ENCODE peak calls at places on chromosomes 6 and 20, in eight cellular contexts. R is A673, A is HL-60, T is mesendoderm, Y is neuronal stem cell, O is Panc1, L is caudate nucleus, D is H9. H is an unnamed sample.

GRCh38 chr6:136038531-136038930 is 187.0 kb downstream of the PDE7B start:
- DNase-seq in Y (no peak), D (no peak), L (no peak), O (no peak), T (no peak), R (no peak), A (no peak), H (no peak)

GRCh38 chr6:123520208-123520607 is 116.5 kb downstream of the TRDN start:
- DNase-seq in L (no peak), R (no peak), A (no peak), Y (no peak), T (no peak), O (no peak), D (no peak), H (no peak)

GRCh38 chr6:186221-186965 is 105.9 kb upstream of the DUSP22 start:
- DNase-seq in L (no peak), O (no peak), D (no peak), Y (no peak), T (no peak), R (no peak), A (no peak), H (no peak)

GRCh38 chr20:20549267-20549612 is 163.2 kb downstream of the RALGAPA2 start:
- DNase-seq in A (no peak), D (no peak), R (no peak), T (no peak), Y (no peak), L (no peak), O (no peak), H (no peak)

GRCh38 chr6:13617066-13617465 is 1.9 kb downstream of the NOL7 start:
- DNase-seq in O (no peak), Y (no peak), T (no peak), A (peak; percentile 51), D (no peak), L (no peak), R (no peak), H (no peak)

GRCh38 chr6:56637640-56638039 is 5.0 kb downstream of the DST start:
- DNase-seq in Y (peak; percentile 33), A (no peak), R (peak; percentile 75), O (peak; percentile 75), L (no peak), T (peak; percentile 71), D (no peak), H (no peak)

GRCh38 chr6:143896096-143896880 is 32.0 kb downstream of the ZC2HC1B start:
- DNase-seq in T (peak; percentile 21), R (no peak), D (no peak), L (no peak), A (peak; percentile 47), Y (no peak), O (no peak), H (no peak)

GRCh38 chr6:55632953-55633352 is 54.0 kb upstream of the HMGCLL1 start:
- DNase-seq in R (no peak), Y (no peak), A (no peak), D (no peak), T (no peak), L (no peak), O (no peak), H (no peak)

GRCh38 chr20:62561182-62561581 is 81.1 kb upstream of the SLCO4A1 start:
- DNase-seq in R (no peak), O (no peak), Y (no peak), T (no peak), D (no peak), A (no peak), L (no peak), H (no peak)

GRCh38 chr20:46317685-46318177 is 9.4 kb upstream of the CDH22 start:
- DNase-seq in L (no peak), T (no peak), D (no peak), R (no peak), O (no peak), Y (no peak), A (no peak), H (no peak)

GRCh38 chr6:81897793-81898192 is 145.3 kb upstream of the TENT5A start:
- DNase-seq in Y (no peak), D (no peak), A (no peak), L (no peak), O (no peak), T (no peak), R (no peak), H (no peak)

GRCh38 chr20:41158082-41158625 is 20.8 kb downstream of the PLCG1 start:
- DNase-seq in Y (no peak), D (no peak), R (no peak), A (no peak), L (no peak), O (no peak), T (no peak), H (no peak)

GRCh38 chr20:41159547-41159946 is 22.2 kb downstream of the PLCG1 start:
- DNase-seq in A (no peak), L (no peak), O (no peak), Y (no peak), D (no peak), R (no peak), T (peak; percentile 52), H (no peak)

GRCh38 chr20:41161886-41162285 is 24.5 kb downstream of the PLCG1 start:
- DNase-seq in L (no peak), R (no peak), O (no peak), D (no peak), Y (no peak), A (no peak), T (no peak), H (no peak)

GRCh38 chr20:41162396-41162795 is 25.1 kb downstream of the PLCG1 start:
- DNase-seq in T (no peak), D (no peak), Y (no peak), L (no peak), O (no peak), A (no peak), R (no peak), H (no peak)

GRCh38 chr20:41160686-41161085 is 23.3 kb downstream of the PLCG1 start:
- DNase-seq in L (no peak), R (no peak), A (no peak), Y (no peak), T (no peak), D (no peak), O (no peak), H (no peak)
- H3K27ac ChIP-seq in L (no peak overlapping the region), R (no peak overlapping the region), A (no peak overlapping the region), Y (no peak overlapping the region), T (no peak overlapping the region), D (no peak overlapping the region), O (no peak overlapping the region), H (no peak overlapping the region)

GRCh38 chr6:75203721-75204120 is 2.1 kb downstream of the COL12A1 start:
- DNase-seq in A (no peak), Y (no peak), R (no peak), D (no peak), T (no peak), O (no peak), L (no peak), H (no peak)
- H3K27ac ChIP-seq in A (no peak overlapping the region), Y (no peak overlapping the region), R (no peak overlapping the region), D (no peak overlapping the region), T (no peak overlapping the region), O (no peak overlapping the region), L (no peak overlapping the region), H (no peak overlapping the region)

DNA sequence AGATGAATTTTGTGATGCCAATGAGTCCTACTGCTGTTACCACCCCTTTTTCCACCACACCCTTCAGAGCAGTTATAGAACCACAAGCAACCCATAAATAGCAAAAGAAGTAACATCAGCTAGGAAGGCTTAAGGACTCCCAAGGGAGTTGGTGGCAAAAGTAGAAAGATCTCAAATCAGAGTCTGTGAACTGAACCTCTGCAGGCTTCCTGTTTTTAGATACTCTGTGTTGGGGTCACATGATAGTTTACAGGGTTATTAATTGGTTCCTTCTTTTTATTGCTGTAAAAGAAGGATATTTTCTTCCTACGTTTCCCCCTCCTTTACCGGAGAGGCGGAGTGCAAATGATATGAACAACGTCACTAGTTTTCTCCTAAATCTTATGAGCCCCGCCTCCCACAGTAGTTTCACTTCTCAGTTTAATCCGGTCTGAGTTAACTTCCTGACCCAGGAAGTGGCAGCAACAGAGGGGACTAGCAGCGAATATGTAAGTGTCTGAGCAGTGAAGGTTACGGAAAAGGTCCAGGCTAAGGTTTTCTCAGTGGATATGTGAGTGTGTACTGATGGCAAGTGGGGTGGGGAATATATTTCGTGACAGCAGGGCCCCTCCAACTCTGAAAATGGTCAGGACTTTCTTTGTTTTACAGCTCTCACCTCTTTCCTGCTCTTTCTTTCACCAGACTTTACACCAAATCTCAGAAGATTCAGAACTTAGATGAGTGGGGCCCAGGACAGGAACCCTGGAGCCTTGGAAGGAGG is at the start of gene TRIM38:
- DNase-seq in T (peak; percentile 76), D (peak; percentile 32), A (peak; percentile 89), O (peak; percentile 33), L (no peak), R (peak; percentile 96), Y (no peak), H (peak; percentile 52)
- H3K27ac ChIP-seq in T (peak within 1 kb of the TSS; percentile 22), D (no peak within 1 kb of the TSS), A (peak within 1 kb of the TSS; percentile 81), O (peak within 1 kb of the TSS; percentile 82), L (peak within 1 kb of the TSS; percentile 84), R (peak within 1 kb of the TSS; percentile 95), Y (no peak within 1 kb of the TSS), H (no peak within 1 kb of the TSS)

DNA sequence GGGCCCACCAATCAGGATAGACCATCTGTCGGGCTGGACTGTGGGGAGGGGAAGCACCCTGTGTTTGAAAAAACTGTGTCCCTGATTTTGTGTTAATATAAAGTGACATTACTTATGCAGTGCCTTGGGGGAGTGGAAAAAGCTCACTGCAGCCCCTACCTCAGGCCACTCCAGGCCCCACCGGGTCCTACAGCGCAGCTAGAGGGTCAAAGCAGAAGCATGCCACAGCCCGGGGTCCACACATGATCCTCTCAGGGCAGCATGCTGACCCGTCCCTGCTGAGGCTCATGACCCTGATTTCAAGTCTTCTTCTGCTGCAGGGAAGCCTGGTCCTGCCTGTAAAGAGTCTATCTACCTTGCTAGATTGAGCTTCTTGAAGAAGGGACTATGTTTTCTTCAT is 133.0 kb upstream of the PLCB4 start:
- DNase-seq in T (no peak), R (no peak), O (no peak), D (no peak), L (no peak), Y (no peak), A (no peak), H (no peak)
- H3K27ac ChIP-seq in T (no peak overlapping the region), R (no peak overlapping the region), O (no peak overlapping the region), D (no peak overlapping the region), L (no peak overlapping the region), Y (no peak overlapping the region), A (no peak overlapping the region), H (no peak overlapping the region)

GRCh38 chr20:14051454-14051853 is 56.1 kb downstream of the MACROD2 start:
- DNase-seq in Y (no peak), D (no peak), A (no peak), R (no peak), L (no peak), O (no peak), T (no peak), H (no peak)

GRCh38 chr20:14046534-14046933 is 51.2 kb downstream of the MACROD2 start:
- DNase-seq in A (no peak), D (no peak), L (no peak), Y (no peak), R (no peak), T (no peak), O (no peak), H (no peak)

GRCh38 chr20:14049111-14049510 is 53.8 kb downstream of the MACROD2 start:
- DNase-seq in T (no peak), L (no peak), A (no peak), D (no peak), Y (no peak), O (no peak), R (no peak), H (no peak)
- H3K27ac ChIP-seq in T (no peak overlapping the region), L (no peak overlapping the region), A (no peak overlapping the region), D (no peak overlapping the region), Y (no peak overlapping the region), O (no peak overlapping the region), R (no peak overlapping the region), H (no peak overlapping the region)

H was measured in endodermal cell.